ENCODE peak calls at places on chromosomes 1 and 21, in ten cellular contexts. One of them, this sample, is unnamed.

GRCh38 chr1:239814306-239814881 is 277.3 kb upstream of the FMN2 start:
- DNase-seq in IMR-90: peak; percentile 67
- DNase-seq in adrenal gland: peak; percentile 79
- DNase-seq in effector memory CD4-positive, alpha-beta T cell: no peak
- DNase-seq in fibroblast of lung: peak; percentile 74
- DNase-seq in pancreas: no peak
- DNase-seq in sigmoid colon: peak; percentile 74
- DNase-seq in Panc1: peak; percentile 86
- DNase-seq in CD4-positive, CD25-positive, alpha-beta regulatory T cell: peak; percentile 29
- DNase-seq in cardiac muscle cell: peak; percentile 22
- DNase-seq in this sample: no peak

GRCh38 chr1:220922951-220923350 is 43.7 kb downstream of the HLX start:
- DNase-seq in IMR-90: no peak
- DNase-seq in Panc1: no peak
- DNase-seq in cardiac muscle cell: no peak
- DNase-seq in adrenal gland: no peak
- DNase-seq in sigmoid colon: no peak
- DNase-seq in effector memory CD4-positive, alpha-beta T cell: no peak
- DNase-seq in pancreas: no peak
- DNase-seq in fibroblast of lung: no peak
- DNase-seq in CD4-positive, CD25-positive, alpha-beta regulatory T cell: no peak
- DNase-seq in this sample: no peak

GRCh38 chr1:23627065-23627464 is 64.5 kb upstream of the RPL11 start:
- DNase-seq in sigmoid colon: no peak
- DNase-seq in Panc1: no peak
- DNase-seq in cardiac muscle cell: no peak
- DNase-seq in pancreas: peak; percentile 27
- DNase-seq in IMR-90: no peak
- DNase-seq in adrenal gland: no peak
- DNase-seq in CD4-positive, CD25-positive, alpha-beta regulatory T cell: peak; percentile 59
- DNase-seq in fibroblast of lung: no peak
- DNase-seq in effector memory CD4-positive, alpha-beta T cell: no peak
- DNase-seq in this sample: no peak

GRCh38 chr1:16727190-16728111 is 12.9 kb upstream of the RNU1-4 start:
- DNase-seq in effector memory CD4-positive, alpha-beta T cell: no peak
- DNase-seq in Panc1: no peak
- DNase-seq in cardiac muscle cell: peak; percentile 22
- DNase-seq in CD4-positive, CD25-positive, alpha-beta regulatory T cell: peak; percentile 52
- DNase-seq in pancreas: peak; percentile 52
- DNase-seq in fibroblast of lung: no peak
- DNase-seq in sigmoid colon: peak; percentile 83
- DNase-seq in IMR-90: peak; percentile 64
- DNase-seq in adrenal gland: peak; percentile 66
- DNase-seq in this sample: peak; percentile 82

GRCh38 chr1:12591267-12591938 is 26.6 kb downstream of the DHRS3 start:
- DNase-seq in cardiac muscle cell: peak; percentile 69
- DNase-seq in adrenal gland: no peak
- DNase-seq in CD4-positive, CD25-positive, alpha-beta regulatory T cell: no peak
- DNase-seq in IMR-90: no peak
- DNase-seq in sigmoid colon: peak; percentile 88
- DNase-seq in effector memory CD4-positive, alpha-beta T cell: no peak
- DNase-seq in pancreas: no peak
- DNase-seq in Panc1: no peak
- DNase-seq in fibroblast of lung: no peak
- DNase-seq in this sample: peak; percentile 83

GRCh38 chr1:6246497-6247295 is 2.7 kb downstream of the HES3 start:
- DNase-seq in adrenal gland: peak; percentile 89
- DNase-seq in pancreas: peak; percentile 79
- DNase-seq in fibroblast of lung: peak; percentile 76
- DNase-seq in effector memory CD4-positive, alpha-beta T cell: peak; percentile 72
- DNase-seq in IMR-90: peak; percentile 61
- DNase-seq in cardiac muscle cell: peak; percentile 83
- DNase-seq in CD4-positive, CD25-positive, alpha-beta regulatory T cell: peak; percentile 78
- DNase-seq in Panc1: peak; percentile 51
- DNase-seq in sigmoid colon: peak; percentile 91
- DNase-seq in this sample: peak; percentile 94

GRCh38 chr1:166924829-166925541 is 48.9 kb upstream of the TADA1 start:
- DNase-seq in cardiac muscle cell: no peak
- DNase-seq in IMR-90: no peak
- DNase-seq in Panc1: no peak
- DNase-seq in adrenal gland: no peak
- DNase-seq in CD4-positive, CD25-positive, alpha-beta regulatory T cell: no peak
- DNase-seq in pancreas: no peak
- DNase-seq in sigmoid colon: no peak
- DNase-seq in effector memory CD4-positive, alpha-beta T cell: no peak
- DNase-seq in fibroblast of lung: no peak
- DNase-seq in this sample: peak; percentile 76

GRCh38 chr1:147273409-147274307 is 31.2 kb downstream of the CHD1L start:
- DNase-seq in sigmoid colon: no peak
- DNase-seq in effector memory CD4-positive, alpha-beta T cell: peak; percentile 22
- DNase-seq in IMR-90: peak; percentile 87
- DNase-seq in cardiac muscle cell: peak; percentile 86
- DNase-seq in adrenal gland: no peak
- DNase-seq in CD4-positive, CD25-positive, alpha-beta regulatory T cell: peak; percentile 77
- DNase-seq in Panc1: peak; percentile 27
- DNase-seq in fibroblast of lung: peak; percentile 93
- DNase-seq in pancreas: no peak
- DNase-seq in this sample: no peak

GRCh38 chr1:201487742-201488141 is 18.8 kb upstream of the PHLDA3 start:
- DNase-seq in effector memory CD4-positive, alpha-beta T cell: no peak
- DNase-seq in CD4-positive, CD25-positive, alpha-beta regulatory T cell: no peak
- DNase-seq in adrenal gland: no peak
- DNase-seq in Panc1: no peak
- DNase-seq in pancreas: no peak
- DNase-seq in IMR-90: no peak
- DNase-seq in cardiac muscle cell: no peak
- DNase-seq in fibroblast of lung: no peak
- DNase-seq in sigmoid colon: no peak
- DNase-seq in this sample: no peak

GRCh38 chr1:48524892-48525467 is 53.0 kb upstream of the SPATA6 start:
- DNase-seq in sigmoid colon: no peak
- DNase-seq in Panc1: no peak
- DNase-seq in CD4-positive, CD25-positive, alpha-beta regulatory T cell: no peak
- DNase-seq in IMR-90: peak; percentile 27
- DNase-seq in pancreas: no peak
- DNase-seq in adrenal gland: no peak
- DNase-seq in effector memory CD4-positive, alpha-beta T cell: no peak
- DNase-seq in cardiac muscle cell: no peak
- DNase-seq in fibroblast of lung: peak; percentile 87
- DNase-seq in this sample: no peak

GRCh38 chr1:205630241-205630640 is 1.6 kb downstream of the ELK4 start:
- DNase-seq in adrenal gland: no peak
- DNase-seq in Panc1: no peak
- DNase-seq in sigmoid colon: no peak
- DNase-seq in pancreas: no peak
- DNase-seq in fibroblast of lung: peak; percentile 53
- DNase-seq in effector memory CD4-positive, alpha-beta T cell: no peak
- DNase-seq in IMR-90: peak; percentile 59
- DNase-seq in CD4-positive, CD25-positive, alpha-beta regulatory T cell: peak; percentile 32
- DNase-seq in cardiac muscle cell: peak; percentile 47
- DNase-seq in this sample: no peak

GRCh38 chr1:89941110-89941770 is 53.7 kb upstream of the ZNF326 start:
- DNase-seq in Panc1: no peak
- DNase-seq in fibroblast of lung: no peak
- DNase-seq in adrenal gland: no peak
- DNase-seq in IMR-90: no peak
- DNase-seq in effector memory CD4-positive, alpha-beta T cell: no peak
- DNase-seq in CD4-positive, CD25-positive, alpha-beta regulatory T cell: no peak
- DNase-seq in pancreas: no peak
- DNase-seq in sigmoid colon: no peak
- DNase-seq in cardiac muscle cell: no peak
- DNase-seq in this sample: no peak

GRCh38 chr1:206722751-206723499 is 38.2 kb downstream of the MAPKAPK2 start:
- DNase-seq in Panc1: no peak
- DNase-seq in IMR-90: no peak
- DNase-seq in effector memory CD4-positive, alpha-beta T cell: no peak
- DNase-seq in pancreas: no peak
- DNase-seq in fibroblast of lung: peak; percentile 45
- DNase-seq in cardiac muscle cell: peak; percentile 58
- DNase-seq in sigmoid colon: peak; percentile 63
- DNase-seq in adrenal gland: no peak
- DNase-seq in CD4-positive, CD25-positive, alpha-beta regulatory T cell: no peak
- DNase-seq in this sample: no peak
- H3K27ac ChIP-seq in Panc1: no peak overlapping the region
- H3K27ac ChIP-seq in IMR-90: peak overlapping the region; percentile 1
- H3K27ac ChIP-seq in effector memory CD4-positive, alpha-beta T cell: no peak overlapping the region
- H3K27ac ChIP-seq in pancreas: peak overlapping the region; percentile 67
- H3K27ac ChIP-seq in fibroblast of lung: peak overlapping the region; percentile 55
- H3K27ac ChIP-seq in cardiac muscle cell: peak overlapping the region; percentile 92
- H3K27ac ChIP-seq in sigmoid colon: no peak overlapping the region
- H3K27ac ChIP-seq in adrenal gland: no peak overlapping the region
- H3K27ac ChIP-seq in CD4-positive, CD25-positive, alpha-beta regulatory T cell: no peak overlapping the region
- H3K27ac ChIP-seq in this sample: peak overlapping the region; percentile 43

DNA sequence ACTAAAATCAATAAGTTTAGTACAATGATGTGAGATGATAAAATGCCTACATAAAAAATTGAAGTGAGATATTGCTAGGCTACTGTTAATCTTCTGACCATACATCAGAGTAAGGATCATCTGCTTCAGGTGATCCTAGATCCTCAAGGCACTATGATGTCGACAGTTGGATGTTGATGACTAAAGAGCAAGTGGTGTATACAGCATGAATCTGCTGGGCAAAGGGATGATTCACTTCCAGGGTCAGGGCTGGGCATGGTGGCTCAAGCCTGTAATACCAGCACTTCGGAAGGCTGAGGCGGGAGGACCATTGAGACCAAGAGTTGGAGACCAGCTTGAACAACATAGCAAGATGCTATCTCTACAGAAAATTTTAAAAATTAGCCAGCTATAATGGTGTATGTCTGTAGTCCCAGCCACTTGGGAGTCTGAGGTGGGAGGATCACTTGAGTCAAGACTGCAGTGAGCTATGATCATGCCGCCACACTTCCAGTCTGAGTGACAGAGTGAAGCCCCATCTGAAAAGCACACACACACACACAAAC is 24.6 kb downstream of the NUF2 start:
- DNase-seq in Panc1: no peak
- DNase-seq in pancreas: no peak
- DNase-seq in CD4-positive, CD25-positive, alpha-beta regulatory T cell: no peak
- DNase-seq in adrenal gland: no peak
- DNase-seq in fibroblast of lung: no peak
- DNase-seq in cardiac muscle cell: no peak
- DNase-seq in sigmoid colon: no peak
- DNase-seq in IMR-90: peak; percentile 41
- DNase-seq in effector memory CD4-positive, alpha-beta T cell: no peak
- DNase-seq in this sample: no peak
- H3K36me3 ChIP-seq in Panc1: peaks cover 11% of the 10 kb centered on the region
- H3K36me3 ChIP-seq in pancreas: no peaks in the 10 kb centered on the region
- H3K36me3 ChIP-seq in CD4-positive, CD25-positive, alpha-beta regulatory T cell: peaks cover 2% of the 10 kb centered on the region
- H3K36me3 ChIP-seq in adrenal gland: no peaks in the 10 kb centered on the region
- H3K36me3 ChIP-seq in fibroblast of lung: peaks cover 2% of the 10 kb centered on the region
- H3K36me3 ChIP-seq in cardiac muscle cell: no peaks in the 10 kb centered on the region
- H3K36me3 ChIP-seq in sigmoid colon: no peaks in the 10 kb centered on the region
- H3K36me3 ChIP-seq in IMR-90: peaks cover 2% of the 10 kb centered on the region
- H3K36me3 ChIP-seq in effector memory CD4-positive, alpha-beta T cell: no peaks in the 10 kb centered on the region
- H3K36me3 ChIP-seq in this sample: no peaks in the 10 kb centered on the region

GRCh38 chr21:46171996-46172862 is 12.0 kb downstream of the SPATC1L start:
- DNase-seq in pancreas: no peak
- DNase-seq in effector memory CD4-positive, alpha-beta T cell: no peak
- DNase-seq in Panc1: no peak
- DNase-seq in fibroblast of lung: no peak
- DNase-seq in IMR-90: no peak
- DNase-seq in CD4-positive, CD25-positive, alpha-beta regulatory T cell: no peak
- DNase-seq in cardiac muscle cell: no peak
- DNase-seq in adrenal gland: peak; percentile 34
- DNase-seq in sigmoid colon: peak; percentile 37
- DNase-seq in this sample: no peak

GRCh38 chr21:46168659-46169386 is 13.4 kb upstream of the FTCD start:
- DNase-seq in adrenal gland: peak; percentile 34
- DNase-seq in IMR-90: no peak
- DNase-seq in fibroblast of lung: no peak
- DNase-seq in pancreas: no peak
- DNase-seq in cardiac muscle cell: no peak
- DNase-seq in sigmoid colon: peak; percentile 12
- DNase-seq in Panc1: no peak
- DNase-seq in CD4-positive, CD25-positive, alpha-beta regulatory T cell: no peak
- DNase-seq in effector memory CD4-positive, alpha-beta T cell: no peak
- DNase-seq in this sample: no peak

GRCh38 chr21:46172863-46173528 is 11.3 kb downstream of the SPATC1L start:
- DNase-seq in sigmoid colon: peak; percentile 19
- DNase-seq in IMR-90: no peak
- DNase-seq in adrenal gland: peak; percentile 25
- DNase-seq in CD4-positive, CD25-positive, alpha-beta regulatory T cell: no peak
- DNase-seq in Panc1: no peak
- DNase-seq in pancreas: no peak
- DNase-seq in fibroblast of lung: no peak
- DNase-seq in effector memory CD4-positive, alpha-beta T cell: no peak
- DNase-seq in cardiac muscle cell: no peak
- DNase-seq in this sample: no peak

GRCh38 chr21:46173573-46173972 is 10.7 kb downstream of the SPATC1L start:
- DNase-seq in sigmoid colon: no peak
- DNase-seq in adrenal gland: peak; percentile 35
- DNase-seq in Panc1: no peak
- DNase-seq in CD4-positive, CD25-positive, alpha-beta regulatory T cell: no peak
- DNase-seq in pancreas: no peak
- DNase-seq in effector memory CD4-positive, alpha-beta T cell: no peak
- DNase-seq in cardiac muscle cell: no peak
- DNase-seq in IMR-90: no peak
- DNase-seq in fibroblast of lung: no peak
- DNase-seq in this sample: no peak

GRCh38 chr21:46171585-46171984 is 12.7 kb downstream of the SPATC1L start:
- DNase-seq in cardiac muscle cell: peak; percentile 36
- DNase-seq in adrenal gland: no peak
- DNase-seq in CD4-positive, CD25-positive, alpha-beta regulatory T cell: no peak
- DNase-seq in IMR-90: no peak
- DNase-seq in fibroblast of lung: no peak
- DNase-seq in pancreas: no peak
- DNase-seq in sigmoid colon: peak; percentile 42
- DNase-seq in effector memory CD4-positive, alpha-beta T cell: no peak
- DNase-seq in Panc1: no peak
- DNase-seq in this sample: no peak
- H3K27ac ChIP-seq in cardiac muscle cell: no peak overlapping the region
- H3K27ac ChIP-seq in adrenal gland: no peak overlapping the region
- H3K27ac ChIP-seq in CD4-positive, CD25-positive, alpha-beta regulatory T cell: no peak overlapping the region
- H3K27ac ChIP-seq in IMR-90: no peak overlapping the region
- H3K27ac ChIP-seq in fibroblast of lung: no peak overlapping the region
- H3K27ac ChIP-seq in pancreas: no peak overlapping the region
- H3K27ac ChIP-seq in sigmoid colon: no peak overlapping the region
- H3K27ac ChIP-seq in effector memory CD4-positive, alpha-beta T cell: no peak overlapping the region
- H3K27ac ChIP-seq in Panc1: no peak overlapping the region
- H3K27ac ChIP-seq in this sample: no peak overlapping the region

DNA sequence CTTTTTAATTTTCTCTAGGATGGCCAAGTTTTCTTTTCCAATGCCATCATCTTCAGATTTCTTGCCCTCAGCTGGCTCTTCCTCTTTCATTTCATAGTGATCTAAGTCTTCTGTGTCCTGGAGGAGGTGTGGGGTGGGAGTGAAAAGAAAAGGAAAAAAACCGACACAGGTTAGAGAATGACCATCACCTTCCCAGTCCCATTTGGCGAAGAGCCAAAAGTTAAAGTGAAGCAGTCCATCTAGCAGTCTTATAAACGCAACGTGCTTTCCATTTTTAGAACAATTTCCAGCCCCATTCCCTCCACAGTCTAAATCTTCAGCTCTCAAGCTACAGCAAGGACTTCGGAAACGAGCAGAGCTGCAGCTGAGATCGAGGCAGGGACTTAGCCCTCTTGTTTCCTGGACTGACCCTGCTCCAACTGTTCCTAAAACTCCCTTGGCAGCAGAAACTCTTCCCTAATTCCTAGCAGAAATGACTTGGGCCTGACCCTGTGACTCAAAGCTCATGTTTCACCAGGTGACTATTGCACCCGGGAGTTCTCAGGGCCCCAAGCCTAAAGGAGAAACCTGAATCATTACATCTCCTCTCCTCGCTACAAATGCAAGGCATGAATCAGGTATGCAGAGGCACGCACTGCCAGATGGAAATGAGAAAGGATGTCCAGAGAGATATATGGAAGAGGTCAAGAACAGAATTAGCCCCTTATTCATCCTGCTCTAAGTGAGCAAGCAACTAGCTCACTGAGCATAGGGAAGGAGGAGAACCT is 5.2 kb downstream of the UBE2Q1 start:
- DNase-seq in sigmoid colon: no peak
- DNase-seq in effector memory CD4-positive, alpha-beta T cell: no peak
- DNase-seq in Panc1: no peak
- DNase-seq in CD4-positive, CD25-positive, alpha-beta regulatory T cell: no peak
- DNase-seq in pancreas: no peak
- DNase-seq in fibroblast of lung: no peak
- DNase-seq in adrenal gland: no peak
- DNase-seq in cardiac muscle cell: no peak
- DNase-seq in IMR-90: peak; percentile 34
- DNase-seq in this sample: no peak
- H3K36me3 ChIP-seq in sigmoid colon: peaks cover 60% of the 10 kb centered on the region
- H3K36me3 ChIP-seq in effector memory CD4-positive, alpha-beta T cell: peaks cover 71% of the 10 kb centered on the region
- H3K36me3 ChIP-seq in Panc1: peaks cover 35% of the 10 kb centered on the region
- H3K36me3 ChIP-seq in CD4-positive, CD25-positive, alpha-beta regulatory T cell: peaks cover 77% of the 10 kb centered on the region
- H3K36me3 ChIP-seq in pancreas: peaks cover 46% of the 10 kb centered on the region
- H3K36me3 ChIP-seq in fibroblast of lung: peaks cover 41% of the 10 kb centered on the region
- H3K36me3 ChIP-seq in adrenal gland: peaks cover 70% of the 10 kb centered on the region
- H3K36me3 ChIP-seq in cardiac muscle cell: peaks cover 62% of the 10 kb centered on the region
- H3K36me3 ChIP-seq in IMR-90: peaks cover 65% of the 10 kb centered on the region
- H3K36me3 ChIP-seq in this sample: peaks cover 79% of the 10 kb centered on the region